ENCODE peak calls at places on chromosomes 5 and 9, in four cellular contexts. J is fibroblast of pulmonary artery; Q is fibroblast of mammary gland; X is stimulated activated CD8-positive, alpha-beta memory T cell treated with anti-CD3 and anti-CD28 coated beads, Interleukin-15, amount 100 ng/mL, for 1 hour. L is an unnamed sample.

GRCh38 chr9:134223601-134224122 is 59.3 kb upstream of the RNU6ATAC start:
- DNase-seq in J (no peak), Q (no peak), X (no peak), L (no peak)

GRCh38 chr9:119088002-119088401 is 281.2 kb downstream of the BRINP1 start:
- DNase-seq in J (no peak), Q (no peak), X (no peak), L (no peak)

GRCh38 chr5:32193591-32193990 is 19.5 kb upstream of the GOLPH3 start:
- DNase-seq in J (peak), Q (peak), X (no peak), L (peak)

GRCh38 chr9:93186151-93186715 is 2.3 kb downstream of the WNK2 start:
- DNase-seq in J (no peak), Q (no peak), X (no peak), L (no peak)

GRCh38 chr5:83179966-83180365 is 102.6 kb downstream of the XRCC4 start:
- DNase-seq in J (no peak), Q (peak), X (no peak), L (no peak)

GRCh38 chr5:21681906-21682305 is 1171.2 kb downstream of the CDH12 start:
- DNase-seq in J (no peak), Q (peak), X (no peak), L (no peak)

GRCh38 chr5:138274189-138274853 is at the start of gene GFRA3:
- DNase-seq in J (peak), Q (no peak), X (no peak), L (no peak)

GRCh38 chr9:35482071-35482470 is 7.8 kb upstream of the RUSC2 start:
- DNase-seq in J (no peak), Q (no peak), X (no peak), L (no peak)